ENCODE peak calls at places on chromosomes 13 and 19, in seven cellular contexts. G is Panc1; V is left ventricle myocardium inferior; I is effector memory CD4-positive, alpha-beta T cell; R is uterus; Y is tibial nerve; Z is astrocyte. F is an unnamed sample.

GRCh38 chr19:2982983-2983350 is 5.6 kb downstream of the TLE6 start:
- DNase-seq in G (no peak), R (peak; percentile 91), I (no peak), V (peak; percentile 89), Y (peak; percentile 87), Z (peak; percentile 76), F (no peak)

GRCh38 chr19:46860846-46861690 is at the start of gene ARHGAP35:
- DNase-seq in Z (no peak), R (peak; percentile 43), G (no peak), I (no peak), Y (no peak), V (no peak), F (peak; percentile 12)

GRCh38 chr19:1249298-1249989 is 1.1 kb downstream of the MIDN start:
- DNase-seq in R (peak; percentile 95), Z (peak; percentile 84), Y (peak; percentile 93), V (peak; percentile 95), G (no peak), I (peak; percentile 94), F (peak; percentile 92)

GRCh38 chr13:50378513-50378970 is 363.3 kb downstream of the KCNRG start:
- DNase-seq in Y (no peak), I (no peak), Z (no peak), V (no peak), R (no peak), G (no peak), F (no peak)

GRCh38 chr13:50519866-50520265 is 323.6 kb downstream of the DLEU7 start:
- DNase-seq in R (no peak), Z (no peak), I (no peak), V (no peak), Y (no peak), G (no peak), F (no peak)

GRCh38 chr13:89925107-89925506 is 1422.4 kb upstream of the MIR17HG start:
- DNase-seq in Y (no peak), Z (peak; percentile 14), V (no peak), R (no peak), I (no peak), G (peak; percentile 2), F (no peak)

GRCh38 chr13:106163426-106163825 is 372.0 kb downstream of the EFNB2 start:
- DNase-seq in Y (no peak), G (no peak), Z (no peak), V (no peak), R (no peak), I (no peak), F (no peak)

GRCh38 chr19:31249217-31249616 is 100.0 kb downstream of the TSHZ3 start:
- DNase-seq in I (no peak), V (no peak), Z (no peak), G (no peak), R (no peak), Y (no peak), F (no peak)

GRCh38 chr19:2246801-2247361 is 2.2 kb upstream of the AMH start:
- DNase-seq in G (no peak), R (peak; percentile 60), V (peak; percentile 62), Z (no peak), I (no peak), Y (no peak), F (no peak)

GRCh38 chr19:45103200-45103624 is 10.2 kb downstream of the PPP1R37 start:
- DNase-seq in V (peak; percentile 29), I (no peak), G (no peak), Z (no peak), R (no peak), Y (no peak), F (peak; percentile 75)

GRCh38 chr19:11578342-11579142 is 1.1 kb upstream of the ACP5 start:
- DNase-seq in R (peak; percentile 46), V (peak; percentile 42), G (no peak), Y (no peak), I (no peak), Z (no peak), F (peak; percentile 18)

GRCh38 chr19:1777149-1777548 is 23.8 kb downstream of the ONECUT3 start:
- DNase-seq in G (no peak), R (no peak), V (no peak), I (no peak), Z (no peak), Y (no peak), F (no peak)

GRCh38 chr19:33291623-33292534 is 10.5 kb downstream of the CEBPA start:
- DNase-seq in G (no peak), Y (no peak), I (no peak), V (no peak), R (no peak), Z (no peak), F (no peak)

GRCh38 chr19:5805465-5806132 is 732 bp downstream of the NRTN start:
- DNase-seq in Y (no peak), I (no peak), Z (no peak), G (no peak), R (no peak), V (peak; percentile 61), F (peak; percentile 44)

GRCh38 chr19:19040417-19040816 is 7.0 kb downstream of the ARMC6 start:
- DNase-seq in G (no peak), I (no peak), R (peak; percentile 65), V (peak; percentile 36), Z (peak; percentile 59), Y (peak; percentile 38), F (no peak)

GRCh38 chr13:87356314-87356713 is 314.9 kb upstream of the SLITRK5 start:
- DNase-seq in I (no peak), Y (no peak), V (no peak), G (no peak), R (no peak), Z (no peak), F (no peak)

GRCh38 chr13:35817642-35818576 is 313.3 kb downstream of the DCLK1 start:
- DNase-seq in G (no peak), Y (no peak), R (no peak), V (no peak), I (no peak), Z (no peak), F (no peak)

GRCh38 chr13:32019612-32020233 is 11.9 kb upstream of the FRY start:
- DNase-seq in V (no peak), R (peak; percentile 39), Y (no peak), Z (peak; percentile 42), I (no peak), G (no peak), F (no peak)

GRCh38 chr13:93225610-93226009 is 997 bp upstream of the GPC6 start:
- DNase-seq in R (no peak), Z (no peak), V (no peak), I (no peak), Y (no peak), G (no peak), F (no peak)

GRCh38 chr13:113785051-113786010 is 26.3 kb downstream of the TMEM255B start:
- DNase-seq in V (no peak), Z (peak; percentile 63), G (peak; percentile 87), I (no peak), R (no peak), Y (no peak), F (no peak)

GRCh38 chr19:17865364-17866311 is 5.9 kb downstream of the RPL18A start:
- DNase-seq in Y (no peak), G (no peak), R (no peak), I (no peak), Z (no peak), V (no peak), F (no peak)

GRCh38 chr13:111049791-111050538 is 65.1 kb upstream of the ARHGEF7 start:
- DNase-seq in V (no peak), Z (no peak), I (no peak), G (no peak), R (no peak), Y (peak; percentile 29), F (no peak)

GRCh38 chr19:5799247-5800241 is 5.3 kb upstream of the NRTN start:
- DNase-seq in Y (no peak), R (no peak), V (peak; percentile 45), I (no peak), Z (no peak), G (no peak), F (no peak)

DNA sequence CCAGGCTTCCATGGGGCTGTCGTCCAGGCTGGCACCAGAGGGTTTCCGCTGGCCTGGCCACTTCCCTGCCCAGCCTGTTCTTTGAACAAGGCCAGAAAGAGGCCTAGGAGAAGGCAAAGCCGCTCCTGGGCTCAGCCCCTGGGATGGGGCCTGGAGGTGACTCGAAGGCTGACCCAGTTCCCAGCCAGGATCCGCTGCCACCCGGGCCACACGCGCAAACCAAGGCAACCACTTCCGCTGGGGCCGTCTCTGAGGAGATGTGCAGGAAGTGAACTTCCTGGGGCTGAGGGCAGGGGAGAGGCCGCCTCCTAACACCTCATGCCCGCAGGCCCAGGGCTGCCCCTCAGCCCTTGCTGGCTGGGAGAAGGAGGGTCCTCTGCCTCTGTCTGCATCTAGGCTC is 15.2 kb downstream of the PLEKHF1 start:
- DNase-seq in I (peak; percentile 88), G (no peak), R (no peak), V (peak; percentile 53), Z (no peak), Y (no peak), F (peak; percentile 90)
- H3K4me1 ChIP-seq in I (peaks cover 66% of the 10 kb centered on the region), G (peaks cover 5% of the 10 kb centered on the region), R (peaks cover 19% of the 10 kb centered on the region), V (peaks cover 78% of the 10 kb centered on the region), Z (peaks cover 14% of the 10 kb centered on the region), Y (peaks cover 84% of the 10 kb centered on the region), F (peaks cover 73% of the 10 kb centered on the region)

GRCh38 chr13:41150058-41150457 is 17.5 kb upstream of the KBTBD6 start:
- DNase-seq in V (no peak), Z (no peak), Y (no peak), I (no peak), R (no peak), G (no peak), F (no peak)
- H3K9me3 ChIP-seq in V (peaks cover 58% of the 10 kb centered on the region), Z (peaks cover 11% of the 10 kb centered on the region), Y (no peaks in the 10 kb centered on the region), I (peaks cover 24% of the 10 kb centered on the region), R (peaks cover 17% of the 10 kb centered on the region), G (peaks cover 12% of the 10 kb centered on the region), F (peaks cover 37% of the 10 kb centered on the region)

GRCh38 chr19:30073152-30074000 is 131.3 kb downstream of the URI1 start:
- DNase-seq in R (no peak), V (no peak), I (no peak), Z (no peak), G (no peak), Y (no peak), F (no peak)
- H3K4me1 ChIP-seq in R (no peaks in the 10 kb centered on the region), V (peaks cover 11% of the 10 kb centered on the region), I (no peaks in the 10 kb centered on the region), Z (peaks cover 5% of the 10 kb centered on the region), G (no peaks in the 10 kb centered on the region), Y (peaks cover 10% of the 10 kb centered on the region), F (no peaks in the 10 kb centered on the region)

DNA sequence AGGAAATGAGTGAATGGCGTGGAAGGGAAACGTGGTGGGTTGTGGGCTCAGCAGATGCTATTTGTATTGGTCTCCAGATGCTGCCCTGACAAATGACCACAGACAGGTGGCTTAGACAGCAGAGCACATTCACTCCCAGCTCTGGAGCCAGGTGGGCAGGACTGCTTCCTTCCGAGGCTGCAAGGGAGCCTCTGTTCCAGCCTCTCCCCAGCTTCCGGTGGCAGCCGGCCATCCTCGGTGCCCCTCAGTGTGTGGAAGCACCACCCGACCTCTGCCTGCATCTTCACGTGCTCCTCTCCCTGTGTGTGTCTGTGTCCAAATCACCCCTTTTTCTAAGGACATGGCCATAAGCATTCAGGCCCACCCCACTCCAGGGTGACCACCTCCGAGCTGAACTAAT is 105.1 kb downstream of the SOX1 start:
- DNase-seq in Y (no peak), V (no peak), R (no peak), G (no peak), I (no peak), Z (no peak), F (no peak)
- H3K9me3 ChIP-seq in Y (no peaks in the 10 kb centered on the region), V (peaks cover 10% of the 10 kb centered on the region), R (no peaks in the 10 kb centered on the region), G (no peaks in the 10 kb centered on the region), I (no peaks in the 10 kb centered on the region), Z (peaks cover 1% of the 10 kb centered on the region), F (no peaks in the 10 kb centered on the region)

F was measured in CD8-positive, alpha-beta memory T cell.